ENCODE peak calls at places on chromosomes 13 and 19, in eight cellular contexts. N is GM12878, R is ovary, P is uterus, M is tibial nerve, K is stomach, U is spleen, E is H54. G is an unnamed sample.
A peak's percentile ranks its signal among the peaks of the same experiment; 100 is the strongest.

GRCh38 chr19:51784922-51785690 is 9.9 kb upstream of the FPR3 start:
- DNase-seq in U (no peak), E (no peak), P (peak; percentile 69), R (peak; percentile 57), K (no peak), N (peak; percentile 32), M (peak; percentile 58), G (peak; percentile 35)

GRCh38 chr19:16435238-16435911 is 36.4 kb downstream of the EPS15L1 start:
- DNase-seq in U (no peak), M (peak; percentile 71), P (peak; percentile 71), R (peak; percentile 78), N (no peak), E (peak; percentile 95), K (no peak), G (no peak)

GRCh38 chr19:33301011-33301899 is 1.1 kb downstream of the CEBPA start:
- DNase-seq in E (no peak), P (peak; percentile 29), M (no peak), U (peak; percentile 88), R (no peak), N (no peak), K (peak; percentile 39), G (peak; percentile 51)

GRCh38 chr13:110006304-110006703 is 219.9 kb upstream of the IRS2 start:
- DNase-seq in E (no peak), R (no peak), M (no peak), K (no peak), P (peak; percentile 27), U (no peak), N (no peak), G (peak; percentile 44)

GRCh38 chr19:45306522-45307027 is 16.1 kb downstream of the CKM start:
- DNase-seq in N (no peak), K (no peak), E (no peak), M (no peak), P (no peak), U (no peak), R (no peak), G (no peak)

GRCh38 chr19:45211751-45212381 is 33.3 kb downstream of the BLOC1S3 start:
- DNase-seq in U (peak; percentile 84), M (no peak), R (peak; percentile 31), P (peak; percentile 34), K (peak; percentile 94), N (no peak), E (no peak), G (peak; percentile 76)

GRCh38 chr19:1756705-1757445 is 3.6 kb downstream of the ONECUT3 start:
- DNase-seq in R (no peak), P (no peak), U (no peak), K (no peak), N (no peak), E (no peak), M (no peak), G (no peak)

GRCh38 chr13:43597599-43597945 is 189.2 kb downstream of the ENOX1 start:
- DNase-seq in M (no peak), U (no peak), P (no peak), K (no peak), R (no peak), N (no peak), E (no peak), G (no peak)

GRCh38 chr19:558770-559439 is 13.5 kb upstream of the BSG start:
- DNase-seq in K (peak; percentile 40), E (no peak), U (no peak), M (no peak), R (peak; percentile 76), P (peak; percentile 63), N (no peak), G (no peak)

GRCh38 chr19:41195675-41196497 is 2.9 kb downstream of the CYP2S1 start:
- DNase-seq in E (no peak), N (no peak), K (no peak), M (no peak), R (no peak), P (no peak), U (no peak), G (no peak)

GRCh38 chr13:21014139-21014665 is 47.2 kb downstream of the LATS2 start:
- DNase-seq in U (no peak), M (no peak), R (no peak), P (no peak), E (no peak), N (no peak), K (no peak), G (peak; percentile 56)

GRCh38 chr19:24078688-24079087 is 8.3 kb upstream of the ZNF254 start:
- DNase-seq in M (no peak), P (no peak), N (no peak), E (no peak), K (no peak), R (no peak), U (no peak), G (no peak)

GRCh38 chr13:48578516-48579166 is 45.8 kb upstream of the RCBTB2 start:
- DNase-seq in U (no peak), N (no peak), E (no peak), P (no peak), R (no peak), M (no peak), K (no peak), G (no peak)

GRCh38 chr19:369876-370275 is 25.3 kb upstream of the MIER2 start:
- DNase-seq in M (no peak), U (peak; percentile 37), N (no peak), E (no peak), P (no peak), K (no peak), R (peak; percentile 5), G (no peak)

GRCh38 chr19:19540707-19541515 is 2.8 kb downstream of the CILP2 start:
- DNase-seq in M (no peak), K (peak; percentile 68), N (no peak), U (peak; percentile 87), R (peak; percentile 51), E (peak; percentile 80), P (no peak), G (peak; percentile 53)

GRCh38 chr19:47637550-47637949 is 28.6 kb downstream of the BICRA start:
- DNase-seq in N (no peak), U (no peak), M (no peak), R (no peak), K (no peak), P (no peak), E (no peak), G (no peak)

GRCh38 chr19:9406798-9407352 is 28.5 kb downstream of the ZNF266 start:
- DNase-seq in P (peak; percentile 59), N (no peak), M (peak; percentile 11), K (peak; percentile 32), E (peak; percentile 61), R (peak; percentile 83), U (peak; percentile 83), G (peak; percentile 37)

GRCh38 chr13:112783135-112783945 is 93.5 kb downstream of the ATP11A start:
- DNase-seq in N (no peak), U (no peak), K (peak; percentile 23), P (peak; percentile 63), M (peak; percentile 24), R (no peak), E (no peak), G (no peak)

GRCh38 chr13:50732712-50733111 is 110.8 kb downstream of the DLEU7 start:
- DNase-seq in N (no peak), M (no peak), U (no peak), K (no peak), P (no peak), R (no peak), E (no peak), G (no peak)

GRCh38 chr13:99704390-99704789 is 203.1 kb downstream of the TM9SF2 start:
- DNase-seq in R (no peak), N (no peak), U (no peak), P (no peak), M (no peak), E (no peak), K (no peak), G (no peak)

GRCh38 chr19:934865-935422 is 9.1 kb downstream of the ARID3A start:
- DNase-seq in U (peak; percentile 94), R (peak; percentile 80), K (peak; percentile 97), M (peak; percentile 45), E (no peak), P (peak; percentile 78), N (no peak), G (peak; percentile 95)

GRCh38 chr19:1725100-1726064 is 27.9 kb upstream of the ONECUT3 start:
- DNase-seq in M (peak; percentile 5), P (no peak), U (no peak), E (peak; percentile 44), N (no peak), K (peak; percentile 65), R (no peak), G (peak; percentile 60)

GRCh38 chr19:49932731-49933131 is 3.4 kb upstream of the NUP62 start:
- DNase-seq in N (no peak), U (peak; percentile 87), R (no peak), K (no peak), E (no peak), P (no peak), M (no peak), G (no peak)

GRCh38 chr13:71254384-71254783 is 612.6 kb downstream of the DACH1 start:
- DNase-seq in P (no peak), K (no peak), N (no peak), U (no peak), R (no peak), E (no peak), M (no peak), G (no peak)

GRCh38 chr13:29607465-29607864 is 12.0 kb upstream of the SLC7A1 start:
- DNase-seq in N (no peak), M (no peak), P (no peak), E (no peak), U (no peak), R (no peak), K (no peak), G (no peak)

GRCh38 chr19:38362076-38362945 is 12.1 kb upstream of the PSMD8 start:
- DNase-seq in M (peak; percentile 59), R (peak; percentile 69), P (peak; percentile 68), K (peak; percentile 91), N (no peak), U (peak; percentile 91), E (peak; percentile 92), G (peak; percentile 71)

GRCh38 chr13:19781526-19781925 is 1.2 kb downstream of the PSPC1 start:
- DNase-seq in N (no peak), M (no peak), E (no peak), U (no peak), K (no peak), R (no peak), P (no peak), G (no peak)

GRCh38 chr13:19782049-19782726 is 557 bp downstream of the PSPC1 start:
- DNase-seq in U (peak; percentile 94), R (peak; percentile 45), N (no peak), E (peak; percentile 10), K (peak; percentile 69), P (peak; percentile 41), M (peak; percentile 36), G (peak; percentile 81)
- TF ChIP-seq POLR2A in U (no peak), R (no peak), N (peak; percentile 62), E (no peak), K (no peak), P (no peak), M (no peak), G (no peak)

GRCh38 chr19:4066682-4067395 is at the start of gene ZBTB7A:
- DNase-seq in E (peak; percentile 96), P (peak; percentile 75), R (peak; percentile 85), M (peak; percentile 77), N (no peak), U (peak; percentile 97), K (peak; percentile 91), G (peak; percentile 87)
- TF ChIP-seq POLR2A in E (peak; percentile 49), P (peak; percentile 42), R (no peak), M (no peak), N (peak; percentile 54), U (no peak), K (no peak), G (peak; percentile 54)

GRCh38 chr13:30616927-30617314 is 799 bp upstream of the USPL1 start:
- DNase-seq in P (peak; percentile 64), M (peak; percentile 86), R (peak; percentile 74), E (peak; percentile 7), U (no peak), N (peak; percentile 61), K (peak; percentile 65), G (peak; percentile 68)
- TF ChIP-seq POLR2A in P (no peak), M (peak; percentile 68), R (no peak), E (peak; percentile 57), U (peak; percentile 88), N (peak; percentile 19), K (no peak), G (peak; percentile 89)

GRCh38 chr13:114148521-114148855 is 16.1 kb upstream of the RASA3 start:
- DNase-seq in U (no peak), K (peak; percentile 51), N (peak; percentile 74), M (no peak), R (no peak), P (no peak), E (no peak), G (peak; percentile 28)
- TF ChIP-seq POLR2A in U (no peak), K (no peak), N (no peak), M (no peak), R (no peak), P (no peak), E (no peak), G (no peak)